ENCODE peak calls at places on chromosomes 3 and 15, in nine cellular contexts. N is T follicular helper cell, T is Daoy, J is AG09309, C is lung microvascular endothelial cell, Y is activated T-cell treated with anti-CD3 and anti-CD28 coated beads for 4 hours, G is RCC 7860, U is GM10248, D is brain microvascular endothelial cell. Q is an unnamed sample.

GRCh38 chr3:78887029-78887428 is 880.8 kb downstream of the ROBO1 start:
- DNase-seq in N (no peak), T (peak; percentile 64), J (no peak), C (no peak), Y (no peak), G (no peak), U (no peak), D (peak; percentile 82), Q (no peak)

GRCh38 chr3:19216669-19217337 is 68.5 kb downstream of the KCNH8 start:
- DNase-seq in N (no peak), T (no peak), J (no peak), C (no peak), Y (no peak), G (no peak), U (no peak), D (no peak), Q (no peak)

GRCh38 chr3:63872135-63872924 is 8.7 kb downstream of the ATXN7 start:
- DNase-seq in N (no peak), T (peak; percentile 67), J (peak; percentile 62), C (peak; percentile 21), Y (no peak), G (peak; percentile 70), U (no peak), D (peak; percentile 90), Q (no peak)

GRCh38 chr3:61141184-61141583 is 110.1 kb downstream of the FHIT start:
- DNase-seq in N (no peak), T (no peak), J (no peak), C (no peak), Y (no peak), G (no peak), U (no peak), D (no peak), Q (no peak)

GRCh38 chr3:120369000-120369399 is 19.8 kb upstream of the LRRC58 start:
- DNase-seq in N (no peak), T (no peak), J (no peak), C (no peak), Y (no peak), G (peak; percentile 88), U (no peak), D (no peak), Q (no peak)

GRCh38 chr3:32148356-32148755 is 41.9 kb downstream of the GPD1L start:
- DNase-seq in N (no peak), T (no peak), J (no peak), C (no peak), Y (no peak), G (no peak), U (no peak), D (no peak), Q (no peak)

GRCh38 chr3:193292386-193292785 is 51.4 kb downstream of the PLAAT1 start:
- DNase-seq in N (no peak), T (peak; percentile 19), J (no peak), C (no peak), Y (no peak), G (peak; percentile 45), U (no peak), D (no peak), Q (no peak)

GRCh38 chr3:192851821-192852352 is 65.8 kb downstream of the MB21D2 start:
- DNase-seq in N (no peak), T (peak; percentile 93), J (no peak), C (peak; percentile 77), Y (no peak), G (peak; percentile 98), U (no peak), D (peak; percentile 33), Q (no peak)

GRCh38 chr15:57735406-57735805 is 28.9 kb downstream of the POLR2M start:
- DNase-seq in N (no peak), T (no peak), J (no peak), C (no peak), Y (no peak), G (no peak), U (no peak), D (no peak), Q (no peak)

GRCh38 chr3:128683957-128684356 is 33.3 kb upstream of the RPN1 start:
- DNase-seq in N (no peak), T (no peak), J (no peak), C (no peak), Y (no peak), G (no peak), U (no peak), D (no peak), Q (no peak)

GRCh38 chr15:69236505-69236904 is 62.2 kb upstream of the PAQR5 start:
- DNase-seq in N (no peak), T (no peak), J (no peak), C (no peak), Y (no peak), G (no peak), U (no peak), D (no peak), Q (no peak)

GRCh38 chr3:46112984-46113383 is 85.7 kb upstream of the XCR1 start:
- DNase-seq in N (no peak), T (no peak), J (no peak), C (no peak), Y (no peak), G (no peak), U (no peak), D (no peak), Q (no peak)

GRCh38 chr3:32613183-32613582 is 42.5 kb upstream of the DYNC1LI1 start:
- DNase-seq in N (no peak), T (no peak), J (no peak), C (no peak), Y (no peak), G (no peak), U (no peak), D (no peak), Q (no peak)

GRCh38 chr3:16286161-16286560 is 21.1 kb downstream of the OXNAD1 start:
- DNase-seq in N (peak; percentile 62), T (no peak), J (no peak), C (no peak), Y (peak; percentile 50), G (no peak), U (no peak), D (no peak), Q (peak; percentile 50)

GRCh38 chr3:127747751-127748521 is 74.4 kb downstream of the MGLL start:
- DNase-seq in N (no peak), T (peak; percentile 92), J (peak; percentile 78), C (peak; percentile 67), Y (no peak), G (peak; percentile 97), U (no peak), D (peak; percentile 81), Q (no peak)

GRCh38 chr3:11014253-11014652 is 21.7 kb downstream of the SLC6A1 start:
- DNase-seq in N (no peak), T (no peak), J (no peak), C (no peak), Y (no peak), G (no peak), U (no peak), D (no peak), Q (no peak)

GRCh38 chr15:79283252-79284048 is 928 bp downstream of the ANKRD34C start:
- DNase-seq in N (no peak), T (peak; percentile 23), J (no peak), C (peak; percentile 46), Y (no peak), G (no peak), U (peak; percentile 71), D (peak; percentile 18), Q (peak; percentile 6)

GRCh38 chr15:38895326-38896282 is 331.0 kb upstream of the RASGRP1 start:
- DNase-seq in N (no peak), T (peak; percentile 83), J (peak; percentile 79), C (peak; percentile 57), Y (no peak), G (peak; percentile 72), U (no peak), D (peak; percentile 86), Q (no peak)

GRCh38 chr3:191440532-191440931 is 20.4 kb upstream of the PYDC2 start:
- DNase-seq in N (no peak), T (no peak), J (no peak), C (no peak), Y (no peak), G (no peak), U (no peak), D (no peak), Q (no peak)

GRCh38 chr3:80408322-80408721 is 640.5 kb upstream of the ROBO1 start:
- DNase-seq in N (no peak), T (no peak), J (no peak), C (no peak), Y (no peak), G (no peak), U (no peak), D (no peak), Q (no peak)

GRCh38 chr3:50503504-50503903 is at the start of gene CACNA2D2:
- DNase-seq in N (peak; percentile 56), T (peak; percentile 34), J (no peak), C (no peak), Y (peak; percentile 44), G (no peak), U (no peak), D (no peak), Q (peak; percentile 79)